ENCODE peak calls at places on chromosomes 12 and 14, in six cellular contexts. R, O, J, E, N and C are unnamed samples.

GRCh38 chr12:39581592-39581991 is 38.0 kb downstream of the ABCD2 start:
- DNase-seq in O (no peak), R (no peak), N (no peak), J (no peak), E (no peak), C (no peak)

GRCh38 chr12:45200497-45201043 is 15.3 kb upstream of the ANO6 start:
- DNase-seq in E (peak; percentile 36), N (no peak), O (peak; percentile 18), J (no peak), R (no peak), C (no peak)

GRCh38 chr14:55336161-55336560 is 64.9 kb downstream of the FBXO34 start:
- DNase-seq in J (no peak), O (peak; percentile 38), E (no peak), N (no peak), R (no peak), C (no peak)

GRCh38 chr14:78683206-78683605 is 513.0 kb downstream of the NRXN3 start:
- DNase-seq in N (no peak), O (no peak), J (no peak), R (no peak), E (no peak), C (no peak)

GRCh38 chr12:64800640-64801039 is 23.8 kb upstream of the TBC1D30 start:
- DNase-seq in E (no peak), N (no peak), O (no peak), J (no peak), R (no peak), C (no peak)

GRCh38 chr14:102655154-102655553 is 62.7 kb downstream of the RCOR1 start:
- DNase-seq in E (peak; percentile 57), N (no peak), R (no peak), O (no peak), J (no peak), C (no peak)

GRCh38 chr14:23383041-23383440 is 6.2 kb downstream of the CMTM5 start:
- DNase-seq in O (no peak), N (no peak), R (no peak), J (no peak), E (no peak), C (no peak)

GRCh38 chr14:29741909-29742401 is 185.7 kb downstream of the PRKD1 start:
- DNase-seq in N (no peak), E (peak; percentile 57), J (no peak), O (no peak), R (no peak), C (no peak)

GRCh38 chr12:25714219-25714984 is 161.3 kb upstream of the LMNTD1 start:
- DNase-seq in O (no peak), R (no peak), N (no peak), J (no peak), E (no peak), C (no peak)

GRCh38 chr14:24283796-24284460 is 12.5 kb upstream of the RABGGTA start:
- DNase-seq in E (no peak), R (no peak), O (no peak), J (peak; percentile 59), N (no peak), C (no peak)

GRCh38 chr14:64800000-64800399 is 79.7 kb downstream of the SPTB start:
- DNase-seq in R (no peak), N (no peak), J (no peak), E (peak; percentile 18), O (peak; percentile 13), C (no peak)

GRCh38 chr14:72075649-72076334 is 143.6 kb downstream of the RGS6 start:
- DNase-seq in J (no peak), E (no peak), O (no peak), N (no peak), R (no peak), C (no peak)

GRCh38 chr14:100682749-100683148 is 43.9 kb upstream of the DLK1 start:
- DNase-seq in R (no peak), N (no peak), E (no peak), J (no peak), O (no peak), C (no peak)

GRCh38 chr14:90999299-90999698 is 61.1 kb downstream of the RPS6KA5 start:
- DNase-seq in R (no peak), O (no peak), J (no peak), E (no peak), N (no peak), C (no peak)

GRCh38 chr12:124688356-124688992 is 121.1 kb upstream of the NCOR2 start:
- DNase-seq in O (no peak), J (no peak), R (no peak), N (no peak), E (peak; percentile 30), C (no peak)

GRCh38 chr12:22525426-22525825 is 18.9 kb downstream of the C2CD5 start:
- DNase-seq in J (no peak), R (no peak), E (peak; percentile 50), O (no peak), N (no peak), C (no peak)

GRCh38 chr14:52583544-52583943 is 30.9 kb downstream of the GPR137C start:
- DNase-seq in E (peak; percentile 28), J (no peak), R (no peak), N (no peak), O (no peak), C (no peak)

GRCh38 chr12:19800884-19801283 is 361.6 kb downstream of the AEBP2 start:
- DNase-seq in R (no peak), J (no peak), N (no peak), E (no peak), O (no peak), C (no peak)

GRCh38 chr14:97021571-97022171 is 224.5 kb downstream of the VRK1 start:
- DNase-seq in J (no peak), N (no peak), R (no peak), O (no peak), E (no peak), C (no peak)

GRCh38 chr12:123064356-123064755 is 83.9 kb downstream of the ARL6IP4 start:
- DNase-seq in N (peak; percentile 76), E (no peak), O (no peak), R (peak; percentile 74), J (no peak), C (no peak)

GRCh38 chr14:24314377-24315193 is 3.3 kb downstream of the LTB4R start:
- DNase-seq in J (no peak), R (no peak), N (no peak), E (no peak), O (no peak), C (no peak)

GRCh38 chr12:11786638-11787365 is 137.3 kb downstream of the ETV6 start:
- DNase-seq in N (no peak), O (no peak), R (no peak), J (no peak), E (no peak), C (no peak)

GRCh38 chr14:51474854-51475253 is 176.9 kb upstream of the FRMD6 start:
- DNase-seq in N (no peak), R (no peak), J (no peak), O (no peak), E (no peak), C (no peak)

DNA sequence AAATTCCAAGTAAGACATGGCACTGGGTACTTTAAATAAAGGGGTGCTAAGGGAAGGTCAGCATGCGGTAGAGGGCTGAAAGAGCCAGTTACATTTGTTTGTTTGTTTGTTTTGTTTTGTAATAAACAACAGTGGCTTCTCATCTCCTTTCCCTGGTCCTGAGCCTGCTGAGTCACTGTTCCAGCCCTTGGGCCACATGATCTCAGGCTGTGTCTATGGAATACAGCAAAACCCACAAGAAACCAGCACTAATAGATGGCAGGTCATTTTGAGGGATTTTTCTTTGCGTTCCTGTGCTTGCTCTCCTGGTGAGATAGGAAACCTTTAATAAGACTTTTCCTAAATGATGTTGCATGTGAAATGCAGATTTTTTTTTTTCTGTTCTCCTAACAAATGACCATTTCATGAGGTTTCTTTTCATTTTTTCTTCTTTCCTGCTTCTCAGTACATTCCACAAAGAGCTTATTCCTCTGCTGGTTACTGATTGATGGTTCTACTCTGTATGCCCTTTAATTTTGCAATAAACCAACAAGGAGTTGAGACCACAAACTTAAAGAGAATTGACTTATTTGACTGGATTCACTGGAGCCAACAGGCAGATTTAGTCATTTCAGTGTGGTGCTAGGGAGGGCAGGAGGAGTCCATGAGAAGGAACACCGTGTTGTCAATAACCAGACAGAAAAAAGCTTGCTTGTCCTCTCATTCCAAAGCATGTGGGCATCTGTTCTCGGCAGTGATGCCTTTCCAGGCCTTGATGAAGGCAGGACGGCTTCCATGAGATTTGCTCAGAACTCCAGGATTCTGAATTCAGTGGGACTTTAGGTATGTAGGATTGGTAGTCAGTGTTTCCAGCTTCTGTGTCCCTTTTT is 459.2 kb downstream of the RAD51B start:
- DNase-seq in R (no peak), O (no peak), E (peak; percentile 64), N (no peak), J (no peak), C (no peak)
- H3K4me3 ChIP-seq in R (no peak overlapping the region), O (no peak overlapping the region), E (no peak overlapping the region), N (no peak overlapping the region), J (no peak overlapping the region), C (no peak overlapping the region)

GRCh38 chr12:16352481-16352880 is 5.0 kb downstream of the MGST1 start:
- DNase-seq in J (no peak), E (peak; percentile 73), N (no peak), O (no peak), R (no peak), C (no peak)
- H3K4me3 ChIP-seq in J (no peak overlapping the region), E (peak overlapping the region; percentile 32), N (no peak overlapping the region), O (no peak overlapping the region), R (no peak overlapping the region), C (no peak overlapping the region)

DNA sequence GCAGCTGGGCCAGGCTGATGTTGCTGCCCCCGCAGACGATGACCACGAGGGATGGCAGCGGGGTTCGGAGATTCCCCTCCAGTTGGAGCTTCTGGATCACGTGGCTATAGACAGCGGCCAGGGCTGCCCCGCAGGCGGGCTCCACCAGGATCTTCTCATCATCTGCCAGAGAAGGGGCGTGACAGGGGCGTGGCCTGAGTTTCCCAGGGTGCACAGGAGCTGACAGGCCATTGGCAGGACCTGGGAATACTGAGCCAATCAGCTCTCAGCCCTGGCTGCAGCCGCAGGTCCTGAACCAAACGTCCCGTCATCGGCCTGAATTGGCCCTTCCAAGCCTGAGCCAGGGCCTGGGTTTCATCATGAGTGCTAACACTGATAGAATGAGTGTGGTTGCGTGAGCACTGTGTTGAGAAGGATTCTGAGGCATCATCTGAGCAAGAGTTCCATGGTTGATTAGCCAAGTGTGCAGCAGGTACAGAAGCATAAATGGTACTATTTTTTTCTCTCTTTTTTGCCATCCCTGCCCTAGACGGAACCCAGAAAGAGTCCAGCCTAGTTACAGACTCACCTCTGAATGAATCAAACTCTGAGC is 10.6 kb downstream of the SDS start:
- DNase-seq in N (no peak), E (no peak), J (no peak), O (no peak), R (peak; percentile 43), C (no peak)
- H3K4me3 ChIP-seq in N (no peak overlapping the region), E (no peak overlapping the region), J (no peak overlapping the region), O (no peak overlapping the region), R (no peak overlapping the region), C (no peak overlapping the region)

DNA sequence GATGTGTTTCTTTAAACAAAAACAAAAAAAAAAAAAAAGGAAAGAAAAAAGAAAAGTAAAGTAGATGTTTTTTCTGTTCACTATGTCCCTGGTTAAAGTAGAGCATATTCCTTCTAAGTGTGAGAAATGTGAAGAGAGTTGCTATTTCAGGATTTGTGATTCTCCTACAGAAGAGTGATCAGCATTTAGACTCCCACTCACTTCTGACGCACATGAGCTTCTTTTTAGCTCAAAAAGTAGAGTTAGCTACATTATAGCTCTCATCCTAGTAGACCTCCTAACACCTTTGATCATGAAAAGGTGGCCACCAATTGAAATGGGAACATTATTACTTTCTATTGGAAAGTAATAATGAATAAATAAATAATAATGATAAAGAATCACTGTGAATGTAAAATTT is 368.2 kb downstream of the NAV3 start:
- DNase-seq in J (no peak), O (no peak), N (no peak), R (no peak), E (no peak), C (no peak)
- H3K4me3 ChIP-seq in J (no peak overlapping the region), O (no peak overlapping the region), N (no peak overlapping the region), R (no peak overlapping the region), E (no peak overlapping the region), C (no peak overlapping the region)

GRCh38 chr14:99601301-99601945 is 2.6 kb downstream of the CCDC85C start:
- DNase-seq in O (no peak), J (no peak), R (no peak), E (peak; percentile 65), N (peak; percentile 66), C (no peak)
- H3K4me3 ChIP-seq in O (no peak overlapping the region), J (peak overlapping the region; percentile 79), R (peak overlapping the region; percentile 68), E (peak overlapping the region; percentile 69), N (peak overlapping the region; percentile 84), C (no peak overlapping the region)